ENCODE peak calls at places on chromosomes 7 and 10, in six cellular contexts. O is A549, B is IMR-90, M is GM12878, W is HepG2, J is K562. I is an unnamed sample.

GRCh38 chr7:155257482-155258232 is 40.0 kb upstream of the INSIG1 start:
- DNase-seq in W (no peak), B (no peak), O (no peak), M (no peak), J (no peak), I (peak)

GRCh38 chr10:74968621-74969019 is 142.2 kb downstream of the KAT6B start:
- DNase-seq in B (no peak), M (no peak), J (no peak), W (no peak), O (no peak), I (no peak)

GRCh38 chr7:99860281-99861127 is 16.3 kb downstream of the OR2AE1 start:
- DNase-seq in J (no peak), O (peak), M (no peak), W (peak), B (peak), I (no peak)

GRCh38 chr7:107359520-107360316 is 110.1 kb upstream of the GPR22 start:
- DNase-seq in M (no peak), J (no peak), W (no peak), O (no peak), B (no peak), I (no peak)

GRCh38 chr7:155447603-155448002 is 10.3 kb upstream of the EN2 start:
- DNase-seq in W (no peak), J (no peak), M (no peak), B (no peak), O (no peak), I (no peak)

GRCh38 chr10:7230956-7231355 is 179.9 kb downstream of the SFMBT2 start:
- DNase-seq in B (peak), J (no peak), O (no peak), W (no peak), M (no peak), I (no peak)

GRCh38 chr7:100352984-100353684 is 4.8 kb upstream of the PILRB start:
- DNase-seq in B (no peak), M (no peak), O (no peak), J (no peak), W (no peak), I (no peak)

GRCh38 chr7:133009426-133009825 is 72.5 kb downstream of the CHCHD3 start:
- DNase-seq in O (no peak), J (no peak), W (no peak), M (no peak), B (no peak), I (no peak)

GRCh38 chr10:47159361-47160228 is 140.4 kb upstream of the GDF10 start:
- DNase-seq in W (no peak), M (no peak), J (no peak), O (no peak), B (no peak), I (peak)

GRCh38 chr7:25173184-25173583 is 48.1 kb upstream of the CYCS start:
- DNase-seq in O (no peak), W (no peak), M (no peak), J (no peak), B (no peak), I (no peak)

GRCh38 chr10:11397980-11398580 is 213.4 kb downstream of the USP6NL start:
- DNase-seq in M (no peak), W (no peak), O (no peak), J (no peak), B (peak), I (no peak)

GRCh38 chr7:50362712-50363282 is 58.3 kb downstream of the IKZF1 start:
- DNase-seq in O (no peak), B (no peak), M (no peak), W (no peak), J (no peak), I (no peak)

GRCh38 chr10:117268258-117268657 is 27.3 kb downstream of the SLC18A2 start:
- DNase-seq in M (no peak), J (no peak), O (no peak), B (no peak), W (no peak), I (no peak)

GRCh38 chr10:132466520-132467463 is 69.8 kb downstream of the PWWP2B start:
- DNase-seq in B (no peak), W (no peak), M (no peak), O (no peak), J (no peak), I (no peak)

GRCh38 chr7:94087664-94088352 is 83.7 kb upstream of the BET1 start:
- DNase-seq in O (peak), M (peak), B (peak), J (peak), W (peak), I (peak)

GRCh38 chr10:123884907-123885381 is 6.7 kb downstream of the CPXM2 start:
- DNase-seq in J (no peak), M (no peak), O (no peak), B (no peak), W (no peak), I (no peak)

GRCh38 chr7:64633401-64633800 is 32.5 kb upstream of the ZNF107 start:
- DNase-seq in J (no peak), W (no peak), M (no peak), B (no peak), O (no peak), I (no peak)

GRCh38 chr7:123472751-123473150 is 61.6 kb downstream of the IQUB start:
- DNase-seq in O (no peak), M (no peak), J (no peak), W (no peak), B (no peak), I (no peak)

GRCh38 chr7:22387583-22387982 is 30.6 kb upstream of the RAPGEF5 start:
- DNase-seq in O (no peak), J (no peak), B (peak), W (no peak), M (no peak), I (no peak)

GRCh38 chr7:64642875-64643274 is 23.1 kb upstream of the ZNF107 start:
- DNase-seq in B (no peak), J (no peak), M (no peak), O (no peak), W (no peak), I (no peak)

GRCh38 chr7:69577221-69577620 is 21.1 kb upstream of the AUTS2 start:
- DNase-seq in O (no peak), B (no peak), W (no peak), J (no peak), M (no peak), I (no peak)

GRCh38 chr7:130322615-130323014 is 22.0 kb upstream of the CPA5 start:
- DNase-seq in J (no peak), O (no peak), M (no peak), B (no peak), W (no peak), I (no peak)

GRCh38 chr7:68414631-68415425 is 1183.4 kb upstream of the AUTS2 start:
- DNase-seq in J (peak), W (no peak), O (peak), M (no peak), B (no peak), I (peak)

GRCh38 chr7:82566752-82567151 is 123.2 kb upstream of the CACNA2D1 start:
- DNase-seq in M (no peak), B (no peak), O (no peak), W (no peak), J (no peak), I (no peak)

GRCh38 chr7:148058753-148059152 is 531.8 kb upstream of the C7orf33 start:
- DNase-seq in J (no peak), W (no peak), B (no peak), M (no peak), O (no peak), I (no peak)

GRCh38 chr10:125479059-125479458 is 203.9 kb downstream of the TEX36 start:
- DNase-seq in B (peak), W (no peak), O (no peak), J (no peak), M (no peak), I (no peak)

GRCh38 chr7:101399759-101400158 is 37.1 kb downstream of the COL26A1 start:
- DNase-seq in O (no peak), W (no peak), B (peak), J (no peak), M (no peak), I (no peak)

GRCh38 chr7:5477126-5477525 is 53.5 kb upstream of the TNRC18 start:
- DNase-seq in B (no peak), O (no peak), W (no peak), J (no peak), M (no peak), I (no peak)

GRCh38 chr10:22570733-22571430 is 143.5 kb downstream of the PIP4K2A start:
- DNase-seq in M (no peak), O (no peak), J (no peak), B (no peak), W (no peak), I (no peak)

GRCh38 chr7:18698258-18698734 is 202.7 kb downstream of the HDAC9 start:
- DNase-seq in M (no peak), J (no peak), B (no peak), W (no peak), O (no peak), I (peak)

GRCh38 chr7:126635545-126635944 is 617.2 kb downstream of the GRM8 start:
- DNase-seq in O (no peak), M (no peak), B (no peak), W (no peak), J (no peak), I (no peak)

GRCh38 chr7:80014507-80014906 is 120.1 kb upstream of the GNAI1 start:
- DNase-seq in M (no peak), W (no peak), J (no peak), B (peak), O (no peak), I (no peak)

GRCh38 chr7:55158541-55158940 is 139.7 kb downstream of the EGFR start:
- DNase-seq in M (no peak), O (no peak), W (no peak), B (peak), J (no peak), I (no peak)
- TF ChIP-seq SMC3 in M (no peak), O (no peak), W (no peak), B (peak), J (no peak), I (no peak)

DNA sequence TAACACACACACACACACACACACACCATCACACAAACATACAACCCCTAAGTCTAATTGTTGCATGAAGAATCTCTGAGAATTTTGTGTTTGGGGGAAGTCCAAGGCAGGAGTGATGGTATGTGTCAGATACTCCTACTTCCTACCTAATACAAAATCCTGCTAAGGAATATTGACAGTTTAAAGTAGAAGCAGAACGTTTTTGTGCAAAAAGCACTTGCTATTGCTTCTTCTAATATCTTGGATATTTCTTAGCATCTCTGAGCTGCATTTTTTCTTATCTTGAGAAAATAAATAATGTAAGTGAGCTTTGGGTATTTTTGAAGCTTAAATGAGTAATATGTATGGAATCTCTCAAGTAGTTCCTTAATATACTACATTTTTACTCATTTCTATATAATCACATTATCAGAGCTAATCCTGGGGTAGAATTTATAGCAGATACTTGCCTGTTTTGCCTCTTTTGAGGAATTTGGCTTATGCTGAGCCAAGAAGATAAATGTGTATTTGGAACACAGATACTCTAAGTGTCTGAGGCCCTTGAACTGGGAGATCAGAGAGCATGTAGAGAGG is 212.3 kb downstream of the DKK1 start:
- DNase-seq in J (no peak), B (peak), W (no peak), O (no peak), M (no peak), I (no peak)
- H3K4me2 ChIP-seq in J (no peak), B (peak), W (no peak), O (peak), M (no peak), I (peak)

DNA sequence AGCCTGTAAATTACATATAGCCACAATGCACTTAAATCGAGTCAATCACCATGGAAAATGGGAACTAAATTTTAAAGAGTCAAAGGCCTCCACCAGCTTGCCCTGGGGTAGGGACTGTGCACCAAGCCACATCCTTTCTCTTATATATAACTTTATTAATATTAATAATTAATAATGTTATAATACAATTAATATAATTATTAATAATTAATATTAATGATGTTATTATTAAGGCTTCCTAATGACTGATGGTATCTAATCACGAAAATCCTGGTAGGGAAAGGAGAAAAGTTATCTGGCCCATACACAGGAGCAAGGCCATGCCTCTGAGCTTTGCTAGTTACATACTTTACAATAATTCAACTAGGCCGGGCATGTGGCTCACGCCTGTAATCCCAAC is 67.2 kb upstream of the DGKI start:
- DNase-seq in J (no peak), B (no peak), O (no peak), M (no peak), W (no peak), I (no peak)
- TF ChIP-seq SMC3 in J (no peak), B (no peak), O (no peak), M (no peak), W (no peak), I (no peak)

DNA sequence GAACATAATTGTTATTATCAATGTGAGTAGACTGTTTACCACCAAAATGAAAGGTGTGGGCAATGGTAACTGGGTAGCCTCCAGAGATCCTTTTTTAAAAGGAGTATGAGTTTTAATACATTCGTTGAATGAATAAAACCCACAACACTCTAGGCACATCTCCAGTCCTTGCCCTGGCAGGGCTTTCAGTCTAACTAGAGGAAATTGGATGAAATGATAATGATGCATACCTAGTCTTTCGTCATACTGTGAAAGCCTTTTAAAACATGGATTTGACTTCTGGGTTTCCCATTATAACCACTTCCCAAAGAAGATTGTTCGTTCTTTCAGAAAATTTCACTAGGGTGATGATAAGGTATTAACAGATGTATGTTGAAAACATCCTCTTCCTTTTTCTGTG is 110.8 kb downstream of the REEP3 start:
- DNase-seq in W (no peak), J (no peak), M (no peak), O (no peak), B (no peak), I (no peak)
- H3K4me2 ChIP-seq in W (no peak), J (no peak), M (no peak), O (peak), B (no peak), I (peak)

GRCh38 chr7:6691103-6691502 is 15.6 kb downstream of the ZNF12 start:
- DNase-seq in J (no peak), W (no peak), O (no peak), B (no peak), M (no peak), I (no peak)

GRCh38 chr7:6691609-6692106 is 15.1 kb downstream of the ZNF12 start:
- DNase-seq in W (no peak), J (no peak), B (peak), M (no peak), O (peak), I (no peak)
- TF ChIP-seq SMC3 in W (no peak), J (no peak), B (no peak), M (no peak), O (no peak), I (no peak)